ENCODE peak calls at places on chromosomes 12 and 14, in four cellular contexts. P, K, D and U are unnamed samples.

GRCh38 chr14:23346693-23347405 is 5.8 kb downstream of the SLC22A17 start:
- DNase-seq in P (no peak), K (no peak), D (no peak), U (no peak)

GRCh38 chr14:65117795-65118746 is 15.8 kb upstream of the MAX start:
- DNase-seq in P (no peak), K (no peak), D (no peak), U (no peak)

GRCh38 chr14:51653096-51653814 is 1.5 kb downstream of the FRMD6 start:
- DNase-seq in P (no peak), K (no peak), D (no peak), U (peak)

GRCh38 chr12:4763549-4763948 is 43.3 kb downstream of the GALNT8 start:
- DNase-seq in P (no peak), K (peak), D (peak), U (peak)

GRCh38 chr12:52819731-52820510 is 6.0 kb upstream of the KRT4 start:
- DNase-seq in P (no peak), K (no peak), D (no peak), U (no peak)

GRCh38 chr12:117343849-117344248 is 17.6 kb downstream of the NOS1 start:
- DNase-seq in P (no peak), K (no peak), D (no peak), U (no peak)

GRCh38 chr12:93804392-93805179 is 127.4 kb downstream of the CRADD start:
- DNase-seq in P (no peak), K (no peak), D (no peak), U (no peak)

GRCh38 chr14:80387563-80387981 is 176.3 kb upstream of the DIO2 start:
- DNase-seq in P (no peak), K (peak), D (no peak), U (no peak)

GRCh38 chr12:101697197-101697929 is at the start of gene CHPT1:
- DNase-seq in P (no peak), K (peak), D (peak), U (peak)

GRCh38 chr14:92105845-92106094 is 612 bp downstream of the ATXN3 start:
- DNase-seq in P (no peak), K (peak), D (peak), U (peak)

GRCh38 chr14:59189281-59189821 is 884 bp downstream of the DAAM1 start:
- DNase-seq in P (no peak), K (no peak), D (peak), U (peak)

GRCh38 chr14:79584679-79585078 is 626.6 kb downstream of the DIO2 start:
- DNase-seq in P (no peak), K (no peak), D (no peak), U (no peak)

GRCh38 chr12:31496257-31496656 is 94.7 kb downstream of the DENND5B start:
- DNase-seq in P (no peak), K (no peak), D (no peak), U (no peak)

GRCh38 chr12:1826867-1827705 is 6.7 kb downstream of the LRTM2 start:
- DNase-seq in P (no peak), K (no peak), D (no peak), U (no peak)

GRCh38 chr14:103801459-103801858 is 45.9 kb downstream of the PPP1R13B start:
- DNase-seq in P (no peak), K (peak), D (no peak), U (no peak)

GRCh38 chr12:121267822-121268221 is 28.7 kb downstream of the CAMKK2 start:
- DNase-seq in P (no peak), K (no peak), D (no peak), U (no peak)

GRCh38 chr12:75011120-75011519 is 198.5 kb downstream of the KCNC2 start:
- DNase-seq in P (no peak), K (no peak), D (no peak), U (no peak)

GRCh38 chr12:132771126-132771838 is 9.7 kb upstream of the ANKLE2 start:
- DNase-seq in P (no peak), K (no peak), D (no peak), U (no peak)

GRCh38 chr12:11771895-11772502 is 122.5 kb downstream of the ETV6 start:
- DNase-seq in P (no peak), K (no peak), D (no peak), U (no peak)

GRCh38 chr12:65640489-65640901 is 183.8 kb upstream of the HMGA2 start:
- DNase-seq in P (no peak), K (no peak), D (no peak), U (no peak)

GRCh38 chr12:53955776-53956250 is 1.1 kb downstream of the HOXC12 start:
- DNase-seq in P (no peak), K (no peak), D (no peak), U (no peak)

GRCh38 chr12:99966429-99966828 is 18.3 kb downstream of the ANKS1B start:
- DNase-seq in P (no peak), K (no peak), D (no peak), U (no peak)

GRCh38 chr14:102050625-102051024 is 36.2 kb downstream of the HSP90AA1 start:
- DNase-seq in P (no peak), K (no peak), D (no peak), U (no peak)

GRCh38 chr12:106519587-106519986 is 63.2 kb upstream of the RFX4 start:
- DNase-seq in P (no peak), K (no peak), D (no peak), U (no peak)

GRCh38 chr14:58638231-58639205 is 756 bp downstream of the DACT1 start:
- DNase-seq in P (no peak), K (no peak), D (no peak), U (no peak)

GRCh38 chr14:73759183-73759713 is 45.1 kb upstream of the PNMA1 start:
- DNase-seq in P (no peak), K (no peak), D (peak), U (no peak)

GRCh38 chr14:89351364-89351957 is 65.6 kb downstream of the FOXN3 start:
- DNase-seq in P (peak), K (peak), D (no peak), U (peak)

GRCh38 chr14:105045710-105046326 is 19.4 kb downstream of the GPR132 start:
- DNase-seq in P (no peak), K (peak), D (peak), U (peak)

GRCh38 chr12:119956047-119956446 is 33.0 kb upstream of the BICDL1 start:
- DNase-seq in P (no peak), K (peak), D (no peak), U (peak)

GRCh38 chr12:16348435-16349131 is 1.1 kb downstream of the MGST1 start:
- DNase-seq in P (peak), K (no peak), D (no peak), U (peak)

GRCh38 chr12:108247130-108247529 is 92.0 kb downstream of the CMKLR1 start:
- DNase-seq in P (no peak), K (no peak), D (no peak), U (no peak)

GRCh38 chr12:89524201-89525001 is at the start of gene GALNT4:
- DNase-seq in P (peak), K (peak), D (peak), U (peak)

GRCh38 chr12:6116481-6117021 is 7.9 kb downstream of the VWF start:
- DNase-seq in P (no peak), K (peak), D (no peak), U (peak)

GRCh38 chr14:63542231-63542999 is 762 bp downstream of the PPP2R5E start:
- DNase-seq in P (no peak), K (no peak), D (peak), U (no peak)

GRCh38 chr14:56561586-56561985 is 18.0 kb upstream of the TMEM260 start:
- DNase-seq in P (no peak), K (no peak), D (no peak), U (no peak)

GRCh38 chr12:14510574-14510973 is 57.1 kb downstream of the PLBD1 start:
- DNase-seq in P (no peak), K (no peak), D (no peak), U (no peak)

GRCh38 chr14:90091393-90091792 is 29.6 kb downstream of the KCNK13 start:
- DNase-seq in P (no peak), K (no peak), D (no peak), U (no peak)

GRCh38 chr12:104973250-104973649 is 12.9 kb upstream of the NOPCHAP1 start:
- DNase-seq in P (no peak), K (no peak), D (no peak), U (no peak)

GRCh38 chr12:104971276-104971675 is 13.2 kb upstream of the SLC41A2 start:
- DNase-seq in P (no peak), K (no peak), D (no peak), U (no peak)

GRCh38 chr12:104974626-104975290 is 11.4 kb upstream of the NOPCHAP1 start:
- DNase-seq in P (peak), K (no peak), D (no peak), U (no peak)

GRCh38 chr12:104976703-104977102 is 9.4 kb upstream of the NOPCHAP1 start:
- DNase-seq in P (no peak), K (no peak), D (no peak), U (no peak)

GRCh38 chr12:104975621-104976343 is 10.3 kb upstream of the NOPCHAP1 start:
- DNase-seq in P (no peak), K (no peak), D (no peak), U (no peak)
- TF ChIP-seq MYC in P (no peak), K (no peak), D (no peak), U (no peak)

GRCh38 chr14:100677152-100677924 is 49.4 kb upstream of the DLK1 start:
- DNase-seq in P (no peak), K (peak), D (no peak), U (no peak)
- TF ChIP-seq CEBPB in P (no peak), K (no peak), D (no peak), U (no peak)

GRCh38 chr14:32020882-32021281 is 56.2 kb upstream of the ARHGAP5 start:
- DNase-seq in P (no peak), K (no peak), D (peak), U (no peak)
- TF ChIP-seq MYC in P (no peak), K (no peak), D (no peak), U (no peak)

GRCh38 chr14:99349721-99350495 is 77.9 kb upstream of the BCL11B start:
- DNase-seq in P (no peak), K (no peak), D (no peak), U (no peak)
- TF ChIP-seq CEBPB in P (no peak), K (no peak), D (no peak), U (no peak)

DNA sequence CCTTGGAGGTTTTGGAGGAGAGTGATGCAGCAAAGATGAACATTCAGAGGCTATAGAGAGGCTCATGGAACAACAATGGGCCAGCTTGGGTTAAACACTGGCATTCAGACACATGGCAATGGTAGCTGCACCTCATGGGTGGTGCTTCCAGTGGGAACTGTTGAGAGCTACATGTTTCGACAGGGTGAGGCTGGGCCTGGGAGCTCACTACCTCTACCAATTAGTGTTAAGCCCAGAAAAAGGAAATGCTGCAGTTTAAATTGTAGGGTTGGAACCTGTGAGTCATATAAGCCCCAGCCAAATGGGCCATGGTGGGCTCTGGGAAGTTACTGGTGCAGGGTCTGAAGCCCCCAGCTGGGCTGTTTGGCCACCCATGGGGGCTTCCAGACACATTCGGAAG is 279.7 kb downstream of the ZFP36L1 start:
- DNase-seq in P (no peak), K (no peak), D (no peak), U (no peak)
- TF ChIP-seq MYC in P (no peak), K (no peak), D (no peak), U (no peak)

GRCh38 chr12:46557539-46558373 is 185.2 kb upstream of the SLC38A2 start:
- DNase-seq in P (no peak), K (no peak), D (no peak), U (no peak)

GRCh38 chr12:46558696-46559095 is 186.1 kb upstream of the SLC38A2 start:
- DNase-seq in P (no peak), K (no peak), D (no peak), U (no peak)

GRCh38 chr12:46560874-46561273 is 188.3 kb upstream of the SLC38A2 start:
- DNase-seq in P (no peak), K (no peak), D (no peak), U (no peak)

GRCh38 chr12:46560078-46560477 is 187.5 kb upstream of the SLC38A2 start:
- DNase-seq in P (no peak), K (peak), D (no peak), U (no peak)

DNA sequence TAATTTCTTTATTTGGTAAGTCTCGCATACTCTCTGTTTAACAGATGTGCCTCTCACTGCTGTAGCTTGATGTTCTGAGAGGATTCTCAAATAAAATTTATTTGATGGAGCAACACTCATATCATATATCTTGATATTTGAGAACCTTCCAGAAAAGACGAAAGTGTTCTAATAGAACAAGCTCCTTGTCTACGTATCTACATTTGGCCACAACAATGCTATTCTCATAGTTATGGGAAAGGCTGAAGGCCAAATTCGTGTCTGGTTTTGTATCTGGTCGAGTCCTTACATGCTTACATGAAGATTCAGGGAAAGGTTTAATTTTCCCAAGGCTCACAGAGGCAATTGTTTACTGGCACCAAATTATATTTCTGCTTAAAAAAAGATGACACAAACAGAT is 186.7 kb upstream of the SLC38A2 start:
- DNase-seq in P (no peak), K (no peak), D (no peak), U (no peak)
- TF ChIP-seq CEBPB in P (no peak), K (no peak), D (no peak), U (no peak)

GRCh38 chr14:69149461-69150244 is 3.3 kb downstream of the DCAF5 start:
- DNase-seq in P (no peak), K (no peak), D (peak), U (no peak)

GRCh38 chr14:69152944-69153847 is at the start of gene DCAF5:
- DNase-seq in P (peak), K (peak), D (peak), U (peak)

GRCh38 chr14:69153848-69154208 is 909 bp upstream of the DCAF5 start:
- DNase-seq in P (no peak), K (peak), D (no peak), U (no peak)

GRCh38 chr14:69152181-69152943 is 557 bp downstream of the DCAF5 start:
- DNase-seq in P (no peak), K (peak), D (peak), U (peak)

GRCh38 chr14:69151458-69152180 is 1.3 kb downstream of the DCAF5 start:
- DNase-seq in P (no peak), K (peak), D (peak), U (peak)
- TF ChIP-seq MYC in P (no peak), K (peak), D (peak), U (no peak)